ENCODE peak calls at places on chromosomes 4 and X, in ten cellular contexts. N is A549, S is upper lobe of right lung, E is NB4, O is NCI-H187, P is fibroblast of the conjunctiva, K is endodermal cell, C is GM06990, H is LHCN-M2, U is GM12878. T is an unnamed sample.
A peak's percentile ranks its signal among the peaks of the same experiment; 100 is the strongest.

GRCh38 chr4:183658362-183659028 is 490 bp downstream of the RWDD4 start:
- DNase-seq in C (peak; percentile 53), E (peak; percentile 40), N (no peak), U (no peak), P (no peak), H (no peak), O (no peak), K (peak; percentile 66), S (peak; percentile 74), T (no peak)

GRCh38 chr4:81923140-81923539 is 450.7 kb downstream of the HNRNPD start:
- DNase-seq in K (no peak), H (no peak), S (no peak), U (no peak), O (no peak), P (no peak), N (no peak), C (no peak), E (no peak), T (no peak)

GRCh38 chrX:13223868-13224555 is 95.8 kb downstream of the ATXN3L start:
- DNase-seq in E (no peak), P (peak; percentile 60), S (no peak), K (no peak), U (no peak), N (peak; percentile 64), H (peak; percentile 93), C (no peak), O (no peak), T (peak; percentile 51)

GRCh38 chrX:66002832-66003680 is 36.8 kb downstream of the VSIG4 start:
- DNase-seq in U (peak; percentile 48), P (no peak), K (no peak), N (no peak), S (no peak), E (no peak), H (no peak), C (no peak), O (no peak), T (no peak)

GRCh38 chr4:76718021-76718420 is 179.9 kb downstream of the SOWAHB start:
- DNase-seq in U (no peak), K (no peak), O (no peak), H (no peak), E (no peak), N (no peak), P (no peak), C (no peak), S (no peak), T (no peak)

GRCh38 chrX:41314204-41314603 is 19.8 kb upstream of the DDX3X start:
- DNase-seq in N (no peak), E (no peak), U (no peak), C (no peak), S (no peak), K (no peak), P (no peak), O (no peak), H (no peak), T (no peak)

GRCh38 chr4:41369680-41370079 is 113.0 kb downstream of the UCHL1 start:
- DNase-seq in E (no peak), K (no peak), P (no peak), O (no peak), C (no peak), H (no peak), N (no peak), S (no peak), U (no peak), T (no peak)

GRCh38 chrX:110944323-110944761 is 148.7 kb upstream of the CHRDL1 start:
- DNase-seq in O (no peak), N (no peak), C (no peak), E (no peak), U (no peak), P (no peak), S (no peak), K (peak; percentile 82), H (no peak), T (no peak)

GRCh38 chrX:129606918-129607317 is 47.8 kb downstream of the APLN start:
- DNase-seq in H (peak; percentile 31), E (peak; percentile 52), S (no peak), U (peak; percentile 13), P (peak; percentile 38), C (no peak), K (peak; percentile 80), O (peak; percentile 55), N (peak; percentile 62), T (peak; percentile 23)

GRCh38 chr4:74190919-74191397 is 33.0 kb downstream of the MTHFD2L start:
- DNase-seq in P (no peak), N (no peak), O (no peak), C (no peak), S (no peak), H (no peak), U (no peak), E (no peak), K (no peak), T (no peak)

GRCh38 chr4:57633212-57633859 is 523.2 kb upstream of the IGFBP7 start:
- DNase-seq in O (no peak), N (no peak), S (no peak), C (no peak), E (no peak), U (no peak), K (no peak), P (no peak), H (no peak), T (no peak)

GRCh38 chr4:87228561-87228860 is 8.1 kb upstream of the KLHL8 start:
- DNase-seq in C (no peak), S (no peak), K (no peak), N (no peak), P (no peak), O (no peak), E (no peak), H (no peak), U (no peak), T (no peak)

GRCh38 chr4:6948134-6948460 is 38.5 kb downstream of the TBC1D14 start:
- DNase-seq in H (no peak), E (no peak), P (no peak), C (no peak), U (no peak), O (no peak), K (no peak), N (no peak), S (no peak), T (no peak)

GRCh38 chrX:31609130-31609529 is 537.3 kb upstream of the FTHL17 start:
- DNase-seq in S (no peak), N (no peak), U (no peak), E (peak; percentile 14), K (no peak), H (peak; percentile 81), O (no peak), P (peak; percentile 76), C (no peak), T (no peak)

GRCh38 chrX:12973561-12974216 is 1.2 kb upstream of the TMSB4X start:
- DNase-seq in N (no peak), C (peak; percentile 69), E (peak; percentile 66), K (peak; percentile 58), H (peak; percentile 8), P (no peak), O (no peak), U (no peak), S (peak; percentile 64), T (no peak)

GRCh38 chr4:76589872-76590846 is 155.1 kb downstream of the SHROOM3 start:
- DNase-seq in U (no peak), S (peak; percentile 83), O (no peak), C (no peak), E (no peak), N (peak; percentile 34), K (peak; percentile 94), H (peak; percentile 95), P (peak; percentile 70), T (peak; percentile 39)

GRCh38 chr4:39303871-39304270 is 62.3 kb downstream of the RFC1 start:
- DNase-seq in S (no peak), O (no peak), E (no peak), U (no peak), K (no peak), C (no peak), N (no peak), H (no peak), P (no peak), T (no peak)

GRCh38 chr4:74444891-74445642 is at the start of gene AREG:
- DNase-seq in E (peak; percentile 5), H (peak; percentile 78), S (peak; percentile 95), O (peak; percentile 45), K (peak; percentile 93), P (peak; percentile 36), N (peak; percentile 60), C (peak; percentile 79), U (peak; percentile 12), T (peak; percentile 83)

GRCh38 chr4:149029056-149029651 is 586.9 kb upstream of the NR3C2 start:
- DNase-seq in S (no peak), O (no peak), H (no peak), K (no peak), P (no peak), N (no peak), C (no peak), E (peak; percentile 15), U (no peak), T (no peak)

GRCh38 chr4:64520393-64520792 is 111.1 kb upstream of the TECRL start:
- DNase-seq in K (no peak), P (no peak), O (no peak), U (no peak), H (no peak), N (no peak), C (no peak), E (no peak), S (no peak), T (no peak)

GRCh38 chr4:185396724-185397402 is at the start of gene ANKRD37:
- DNase-seq in C (no peak), O (no peak), P (no peak), K (no peak), H (peak; percentile 78), N (no peak), U (no peak), E (no peak), S (peak; percentile 74), T (no peak)

GRCh38 chrX:110081740-110082139 is 78.8 kb downstream of the TMEM164 start:
- DNase-seq in N (no peak), E (no peak), O (no peak), H (peak; percentile 39), C (no peak), P (peak; percentile 17), U (no peak), K (no peak), S (no peak), T (no peak)

GRCh38 chr4:166481014-166481507 is 608.0 kb downstream of the TLL1 start:
- DNase-seq in H (no peak), U (no peak), N (no peak), C (no peak), E (no peak), S (no peak), P (no peak), O (no peak), K (no peak), T (no peak)

GRCh38 chrX:123184858-123185251 is 777 bp downstream of the GRIA3 start:
- DNase-seq in N (no peak), O (no peak), U (no peak), S (no peak), P (no peak), H (no peak), K (peak; percentile 69), E (no peak), C (peak; percentile 12), T (no peak)

GRCh38 chrX:71106427-71106826 is at the start of gene CXorf65:
- DNase-seq in O (no peak), H (no peak), C (no peak), U (no peak), K (no peak), P (no peak), E (peak; percentile 92), S (no peak), N (no peak), T (no peak)

GRCh38 chr4:128737098-128737513 is 72.4 kb upstream of the JADE1 start:
- DNase-seq in S (no peak), K (peak; percentile 47), E (peak; percentile 14), N (no peak), P (no peak), H (no peak), C (no peak), O (no peak), U (no peak), T (no peak)

GRCh38 chr4:151581575-151581974 is 172.6 kb downstream of the FHIP1A start:
- DNase-seq in U (no peak), E (no peak), O (no peak), H (no peak), N (no peak), K (no peak), S (no peak), P (no peak), C (no peak), T (no peak)

GRCh38 chr4:185721949-185722316 is 90.1 kb downstream of the SORBS2 start:
- DNase-seq in C (no peak), K (no peak), E (no peak), P (no peak), H (peak; percentile 47), O (no peak), S (no peak), N (no peak), U (no peak), T (no peak)

T was measured in HCT116.